ENCODE peak calls at places on chromosomes 13 and 19, in nine cellular contexts. One of them, this sample, is unnamed.

GRCh38 chr13:36814465-36814864 is 4.6 kb upstream of the RFXAP start:
- DNase-seq in hepatic stellate cell: no peak
- DNase-seq in B cell: no peak
- DNase-seq in stimulated activated CD4-positive, alpha-beta T cell treated with anti-CD3 and anti-CD28 coated beads, Interleukin-2, amount 100 ng/mL, for 48 hours: no peak
- DNase-seq in activated T-helper 1 cell treated with Interleukin-2 at 50 U/mL for 16 hours: no peak
- DNase-seq in amniotic stem cell: no peak
- DNase-seq in iris pigment epithelial cell: no peak
- DNase-seq in A549: no peak
- DNase-seq in C1 segment of cervical spinal cord: no peak
- DNase-seq in this sample: no peak

GRCh38 chr19:30649934-30650614 is 277.9 kb downstream of the ZNF536 start:
- DNase-seq in A549: peak
- DNase-seq in B cell: peak
- DNase-seq in C1 segment of cervical spinal cord: no peak
- DNase-seq in stimulated activated CD4-positive, alpha-beta T cell treated with anti-CD3 and anti-CD28 coated beads, Interleukin-2, amount 100 ng/mL, for 48 hours: peak
- DNase-seq in amniotic stem cell: peak
- DNase-seq in hepatic stellate cell: peak
- DNase-seq in activated T-helper 1 cell treated with Interleukin-2 at 50 U/mL for 16 hours: no peak
- DNase-seq in iris pigment epithelial cell: peak
- DNase-seq in this sample: peak

GRCh38 chr13:59677966-59678814 is 485.5 kb downstream of the DIAPH3 start:
- DNase-seq in hepatic stellate cell: peak
- DNase-seq in amniotic stem cell: peak
- DNase-seq in A549: peak
- DNase-seq in stimulated activated CD4-positive, alpha-beta T cell treated with anti-CD3 and anti-CD28 coated beads, Interleukin-2, amount 100 ng/mL, for 48 hours: no peak
- DNase-seq in activated T-helper 1 cell treated with Interleukin-2 at 50 U/mL for 16 hours: no peak
- DNase-seq in B cell: peak
- DNase-seq in iris pigment epithelial cell: peak
- DNase-seq in C1 segment of cervical spinal cord: no peak
- DNase-seq in this sample: peak

GRCh38 chr13:113735750-113736149 is 23.3 kb upstream of the TMEM255B start:
- DNase-seq in C1 segment of cervical spinal cord: no peak
- DNase-seq in stimulated activated CD4-positive, alpha-beta T cell treated with anti-CD3 and anti-CD28 coated beads, Interleukin-2, amount 100 ng/mL, for 48 hours: no peak
- DNase-seq in iris pigment epithelial cell: no peak
- DNase-seq in B cell: no peak
- DNase-seq in amniotic stem cell: no peak
- DNase-seq in A549: no peak
- DNase-seq in hepatic stellate cell: no peak
- DNase-seq in activated T-helper 1 cell treated with Interleukin-2 at 50 U/mL for 16 hours: no peak
- DNase-seq in this sample: no peak

GRCh38 chr13:110815471-110816204 is 99.2 kb downstream of the ANKRD10 start:
- DNase-seq in B cell: no peak
- DNase-seq in hepatic stellate cell: no peak
- DNase-seq in A549: no peak
- DNase-seq in iris pigment epithelial cell: no peak
- DNase-seq in activated T-helper 1 cell treated with Interleukin-2 at 50 U/mL for 16 hours: no peak
- DNase-seq in amniotic stem cell: no peak
- DNase-seq in stimulated activated CD4-positive, alpha-beta T cell treated with anti-CD3 and anti-CD28 coated beads, Interleukin-2, amount 100 ng/mL, for 48 hours: no peak
- DNase-seq in C1 segment of cervical spinal cord: no peak
- DNase-seq in this sample: no peak

GRCh38 chr13:26061947-26062346 is 10.1 kb upstream of the SHISA2 start:
- DNase-seq in A549: no peak
- DNase-seq in stimulated activated CD4-positive, alpha-beta T cell treated with anti-CD3 and anti-CD28 coated beads, Interleukin-2, amount 100 ng/mL, for 48 hours: no peak
- DNase-seq in hepatic stellate cell: no peak
- DNase-seq in C1 segment of cervical spinal cord: no peak
- DNase-seq in iris pigment epithelial cell: peak
- DNase-seq in amniotic stem cell: peak
- DNase-seq in activated T-helper 1 cell treated with Interleukin-2 at 50 U/mL for 16 hours: no peak
- DNase-seq in B cell: no peak
- DNase-seq in this sample: peak

GRCh38 chr19:4284176-4284958 is 5.3 kb downstream of the SHD start:
- DNase-seq in stimulated activated CD4-positive, alpha-beta T cell treated with anti-CD3 and anti-CD28 coated beads, Interleukin-2, amount 100 ng/mL, for 48 hours: no peak
- DNase-seq in B cell: no peak
- DNase-seq in amniotic stem cell: no peak
- DNase-seq in activated T-helper 1 cell treated with Interleukin-2 at 50 U/mL for 16 hours: no peak
- DNase-seq in iris pigment epithelial cell: peak
- DNase-seq in C1 segment of cervical spinal cord: no peak
- DNase-seq in hepatic stellate cell: no peak
- DNase-seq in A549: peak
- DNase-seq in this sample: no peak

GRCh38 chr13:58119351-58119750 is 487.8 kb downstream of the PCDH17 start:
- DNase-seq in iris pigment epithelial cell: no peak
- DNase-seq in amniotic stem cell: no peak
- DNase-seq in stimulated activated CD4-positive, alpha-beta T cell treated with anti-CD3 and anti-CD28 coated beads, Interleukin-2, amount 100 ng/mL, for 48 hours: no peak
- DNase-seq in hepatic stellate cell: no peak
- DNase-seq in A549: no peak
- DNase-seq in C1 segment of cervical spinal cord: no peak
- DNase-seq in activated T-helper 1 cell treated with Interleukin-2 at 50 U/mL for 16 hours: no peak
- DNase-seq in B cell: no peak
- DNase-seq in this sample: no peak

GRCh38 chr19:13598098-13598497 is 91.8 kb upstream of the CACNA1A start:
- DNase-seq in stimulated activated CD4-positive, alpha-beta T cell treated with anti-CD3 and anti-CD28 coated beads, Interleukin-2, amount 100 ng/mL, for 48 hours: no peak
- DNase-seq in C1 segment of cervical spinal cord: no peak
- DNase-seq in hepatic stellate cell: no peak
- DNase-seq in activated T-helper 1 cell treated with Interleukin-2 at 50 U/mL for 16 hours: no peak
- DNase-seq in B cell: no peak
- DNase-seq in iris pigment epithelial cell: no peak
- DNase-seq in amniotic stem cell: no peak
- DNase-seq in A549: no peak
- DNase-seq in this sample: no peak

GRCh38 chr19:38683393-38684077 is 36.1 kb downstream of the ACTN4 start:
- DNase-seq in hepatic stellate cell: peak
- DNase-seq in amniotic stem cell: peak
- DNase-seq in activated T-helper 1 cell treated with Interleukin-2 at 50 U/mL for 16 hours: peak
- DNase-seq in C1 segment of cervical spinal cord: no peak
- DNase-seq in iris pigment epithelial cell: peak
- DNase-seq in A549: peak
- DNase-seq in stimulated activated CD4-positive, alpha-beta T cell treated with anti-CD3 and anti-CD28 coated beads, Interleukin-2, amount 100 ng/mL, for 48 hours: peak
- DNase-seq in B cell: no peak
- DNase-seq in this sample: no peak

GRCh38 chr13:23430664-23431063 is 2.8 kb downstream of the SACS start:
- DNase-seq in amniotic stem cell: no peak
- DNase-seq in A549: no peak
- DNase-seq in C1 segment of cervical spinal cord: no peak
- DNase-seq in hepatic stellate cell: no peak
- DNase-seq in activated T-helper 1 cell treated with Interleukin-2 at 50 U/mL for 16 hours: no peak
- DNase-seq in iris pigment epithelial cell: no peak
- DNase-seq in stimulated activated CD4-positive, alpha-beta T cell treated with anti-CD3 and anti-CD28 coated beads, Interleukin-2, amount 100 ng/mL, for 48 hours: no peak
- DNase-seq in B cell: no peak
- DNase-seq in this sample: no peak

GRCh38 chr13:38636756-38637155 is 50.1 kb upstream of the FREM2 start:
- DNase-seq in C1 segment of cervical spinal cord: no peak
- DNase-seq in stimulated activated CD4-positive, alpha-beta T cell treated with anti-CD3 and anti-CD28 coated beads, Interleukin-2, amount 100 ng/mL, for 48 hours: no peak
- DNase-seq in B cell: no peak
- DNase-seq in hepatic stellate cell: no peak
- DNase-seq in amniotic stem cell: no peak
- DNase-seq in activated T-helper 1 cell treated with Interleukin-2 at 50 U/mL for 16 hours: no peak
- DNase-seq in A549: no peak
- DNase-seq in iris pigment epithelial cell: no peak
- DNase-seq in this sample: no peak

GRCh38 chr19:31408460-31409124 is 59.4 kb upstream of the TSHZ3 start:
- DNase-seq in B cell: no peak
- DNase-seq in stimulated activated CD4-positive, alpha-beta T cell treated with anti-CD3 and anti-CD28 coated beads, Interleukin-2, amount 100 ng/mL, for 48 hours: no peak
- DNase-seq in hepatic stellate cell: peak
- DNase-seq in C1 segment of cervical spinal cord: no peak
- DNase-seq in activated T-helper 1 cell treated with Interleukin-2 at 50 U/mL for 16 hours: no peak
- DNase-seq in iris pigment epithelial cell: peak
- DNase-seq in A549: peak
- DNase-seq in amniotic stem cell: peak
- DNase-seq in this sample: peak

GRCh38 chr13:32731576-32731975 is 145.3 kb downstream of the PDS5B start:
- DNase-seq in activated T-helper 1 cell treated with Interleukin-2 at 50 U/mL for 16 hours: no peak
- DNase-seq in hepatic stellate cell: no peak
- DNase-seq in iris pigment epithelial cell: peak
- DNase-seq in amniotic stem cell: no peak
- DNase-seq in B cell: no peak
- DNase-seq in A549: peak
- DNase-seq in stimulated activated CD4-positive, alpha-beta T cell treated with anti-CD3 and anti-CD28 coated beads, Interleukin-2, amount 100 ng/mL, for 48 hours: no peak
- DNase-seq in C1 segment of cervical spinal cord: no peak
- DNase-seq in this sample: no peak